ENCODE peak calls at places on chromosomes 1 and 21, in four cellular contexts. T, K, Q and I are unnamed samples.

GRCh38 chr1:74858136-74858535 is 125.2 kb downstream of the TYW3 start:
- DNase-seq in T (no peak), K (peak; percentile 78), Q (no peak), I (no peak)

GRCh38 chr1:69271569-69271968 is 296.2 kb upstream of the LRRC7 start:
- DNase-seq in T (no peak), K (no peak), Q (no peak), I (no peak)

GRCh38 chr1:92915547-92915946 is 45.7 kb downstream of the DIPK1A start:
- DNase-seq in T (no peak), K (peak; percentile 53), Q (no peak), I (no peak)

GRCh38 chr1:229862017-229862774 is 204.8 kb upstream of the GALNT2 start:
- DNase-seq in T (no peak), K (no peak), Q (no peak), I (peak; percentile 62)

GRCh38 chr1:207833381-207833780 is 77.5 kb downstream of the CD34 start:
- DNase-seq in T (no peak), K (no peak), Q (no peak), I (no peak)

GRCh38 chr1:228285661-228286504 is 78.0 kb downstream of the OBSCN start:
- DNase-seq in T (no peak), K (no peak), Q (no peak), I (peak; percentile 34)

GRCh38 chr1:198681247-198681646 is 42.4 kb downstream of the PTPRC start:
- DNase-seq in T (no peak), K (peak; percentile 25), Q (no peak), I (no peak)

GRCh38 chr21:16863541-16863940 is 649.3 kb upstream of the CXADR start:
- DNase-seq in T (no peak), K (no peak), Q (no peak), I (no peak)

GRCh38 chr1:86773331-86774288 is 69.2 kb downstream of the SH3GLB1 start:
- DNase-seq in T (no peak), K (peak; percentile 68), Q (no peak), I (no peak)

GRCh38 chr1:111179968-111180533 is 20.4 kb downstream of the DENND2D start:
- DNase-seq in T (no peak), K (no peak), Q (no peak), I (no peak)

GRCh38 chr1:53526451-53527101 is 67.4 kb downstream of the DMRTB1 start:
- DNase-seq in T (peak; percentile 91), K (no peak), Q (no peak), I (peak; percentile 56)

GRCh38 chr1:44031051-44031899 is at the start of gene SLC6A9:
- DNase-seq in T (peak; percentile 78), K (peak; percentile 62), Q (peak; percentile 88), I (peak; percentile 88)

GRCh38 chr1:6105763-6106162 is 60.1 kb downstream of the KCNAB2 start:
- DNase-seq in T (no peak), K (no peak), Q (no peak), I (no peak)

GRCh38 chr1:56585985-56586384 is 6.6 kb upstream of the PLPP3 start:
- DNase-seq in T (no peak), K (no peak), Q (no peak), I (no peak)

GRCh38 chr1:42922687-42923366 is 35.8 kb downstream of the SLC2A1 start:
- DNase-seq in T (peak; percentile 73), K (peak; percentile 88), Q (peak; percentile 98), I (peak; percentile 92)

GRCh38 chr1:40831001-40831732 is 31.0 kb downstream of the CITED4 start:
- DNase-seq in T (no peak), K (no peak), Q (no peak), I (no peak)

GRCh38 chr1:118900643-118901440 is 87.3 kb downstream of the TBX15 start:
- DNase-seq in T (no peak), K (no peak), Q (no peak), I (no peak)

GRCh38 chr1:35675773-35676172 is 34.4 kb upstream of the PSMB2 start:
- DNase-seq in T (no peak), K (no peak), Q (no peak), I (no peak)

GRCh38 chr1:183043872-183044859 is 20.9 kb downstream of the LAMC1 start:
- DNase-seq in T (no peak), K (peak; percentile 33), Q (no peak), I (no peak)

GRCh38 chr1:19468397-19468956 is 16.9 kb downstream of the CAPZB start:
- DNase-seq in T (peak; percentile 76), K (no peak), Q (peak; percentile 46), I (no peak)

GRCh38 chr1:93257889-93258288 is 77.4 kb downstream of the CCDC18 start:
- DNase-seq in T (no peak), K (peak; percentile 17), Q (no peak), I (no peak)

GRCh38 chr1:229434641-229435051 is 752 bp upstream of the ACTA1 start:
- DNase-seq in T (no peak), K (no peak), Q (peak; percentile 71), I (peak; percentile 86)

GRCh38 chr1:202282017-202282335 is 59.8 kb downstream of the UBE2T start:
- DNase-seq in T (no peak), K (no peak), Q (no peak), I (no peak)

GRCh38 chr1:53616927-53617326 is 122.0 kb downstream of the GLIS1 start:
- DNase-seq in T (no peak), K (no peak), Q (peak; percentile 54), I (peak; percentile 77)

GRCh38 chr1:37634554-37635308 is at the start of gene RSPO1:
- DNase-seq in T (peak; percentile 21), K (no peak), Q (peak; percentile 32), I (peak; percentile 73)

GRCh38 chr1:42206164-42206563 is 41.6 kb upstream of the GUCA2A start:
- DNase-seq in T (peak; percentile 19), K (peak; percentile 93), Q (no peak), I (no peak)

GRCh38 chr1:209651148-209651547 is 1.1 kb downstream of the LAMB3 start:
- DNase-seq in T (peak; percentile 82), K (peak; percentile 95), Q (peak; percentile 62), I (peak; percentile 72)

GRCh38 chr1:27564710-27565649 is 39.0 kb downstream of the AHDC1 start:
- DNase-seq in T (peak; percentile 11), K (no peak), Q (no peak), I (no peak)

GRCh38 chr21:36188081-36188681 is 31.6 kb downstream of the DOP1B start:
- DNase-seq in T (peak; percentile 40), K (peak; percentile 85), Q (no peak), I (no peak)

DNA sequence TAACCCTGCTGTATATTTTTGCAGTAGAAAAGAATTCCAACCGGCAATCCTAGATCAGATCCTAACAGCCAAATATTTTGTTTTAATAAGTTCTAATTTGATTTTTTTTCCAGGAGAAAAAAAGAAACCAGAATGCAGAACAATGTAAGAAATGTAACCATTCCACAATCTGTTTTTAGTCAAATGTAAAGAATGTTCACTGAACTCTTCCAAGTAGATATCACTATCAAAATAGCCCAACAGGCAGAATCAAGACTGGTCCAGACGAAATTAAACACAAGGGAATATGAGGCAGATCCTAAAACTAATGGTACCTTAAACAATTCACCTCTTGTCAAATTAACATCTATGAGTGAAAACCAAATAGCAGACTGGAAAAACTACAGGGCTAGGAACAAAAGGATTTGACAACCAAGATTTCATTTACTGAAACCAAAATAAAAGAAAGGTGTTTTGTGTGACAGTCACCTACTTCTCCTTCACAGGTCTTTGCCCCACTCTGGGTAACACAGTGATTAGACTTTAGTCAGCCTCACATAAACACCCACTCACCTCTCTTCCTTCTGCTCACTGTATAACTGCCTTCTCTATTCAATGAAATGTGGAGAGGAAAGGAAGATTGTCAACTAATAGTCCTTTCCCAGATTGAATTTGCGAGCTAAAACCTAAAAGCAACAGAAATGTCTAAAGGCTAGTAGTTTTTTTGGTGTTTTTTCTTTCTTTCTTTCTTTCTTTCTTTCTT is 137.9 kb downstream of the FAF1 start:
- DNase-seq in T (no peak), K (no peak), Q (no peak), I (no peak)
- H3K4me3 ChIP-seq in T (no peak overlapping the region), K (no peak overlapping the region), Q (no peak overlapping the region), I (no peak overlapping the region)

DNA sequence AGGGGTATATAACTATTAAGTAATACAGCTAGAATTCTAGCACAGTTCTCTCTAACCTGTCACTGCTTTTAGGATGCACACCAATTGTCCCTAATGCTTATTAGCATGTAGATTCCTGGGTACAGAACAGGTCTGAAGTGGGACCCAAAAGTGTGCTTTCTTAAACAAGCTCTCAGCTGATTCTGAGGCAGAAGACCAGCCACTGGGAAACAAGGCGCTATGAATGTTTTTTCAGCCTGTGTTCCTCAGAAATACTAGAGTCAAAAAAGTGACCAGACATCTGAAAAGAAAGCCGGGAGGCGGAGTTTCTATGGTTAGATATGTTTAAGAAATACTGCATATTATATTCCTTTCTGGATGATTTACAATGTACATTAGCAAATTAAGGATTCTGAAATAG is 1.8 kb downstream of the PEF1 start:
- DNase-seq in T (no peak), K (no peak), Q (no peak), I (no peak)
- H3K4me1 ChIP-seq in T (peaks cover 26% of the 10 kb centered on the region), K (peaks cover 12% of the 10 kb centered on the region), Q (peaks cover 7% of the 10 kb centered on the region), I (peaks cover 3% of the 10 kb centered on the region)

GRCh38 chr1:160615660-160616059 is 31.2 kb downstream of the SLAMF1 start:
- DNase-seq in T (no peak), K (no peak), Q (no peak), I (no peak)
- H3K4me3 ChIP-seq in T (no peak overlapping the region), K (no peak overlapping the region), Q (no peak overlapping the region), I (no peak overlapping the region)

GRCh38 chr1:46172321-46172720 is 2.6 kb upstream of the TSPAN1 start:
- DNase-seq in T (no peak), K (peak; percentile 50), Q (no peak), I (no peak)
- H3K4me1 ChIP-seq in T (peaks cover 21% of the 10 kb centered on the region), K (peaks cover 21% of the 10 kb centered on the region), Q (peaks cover 13% of the 10 kb centered on the region), I (no peaks in the 10 kb centered on the region)

DNA sequence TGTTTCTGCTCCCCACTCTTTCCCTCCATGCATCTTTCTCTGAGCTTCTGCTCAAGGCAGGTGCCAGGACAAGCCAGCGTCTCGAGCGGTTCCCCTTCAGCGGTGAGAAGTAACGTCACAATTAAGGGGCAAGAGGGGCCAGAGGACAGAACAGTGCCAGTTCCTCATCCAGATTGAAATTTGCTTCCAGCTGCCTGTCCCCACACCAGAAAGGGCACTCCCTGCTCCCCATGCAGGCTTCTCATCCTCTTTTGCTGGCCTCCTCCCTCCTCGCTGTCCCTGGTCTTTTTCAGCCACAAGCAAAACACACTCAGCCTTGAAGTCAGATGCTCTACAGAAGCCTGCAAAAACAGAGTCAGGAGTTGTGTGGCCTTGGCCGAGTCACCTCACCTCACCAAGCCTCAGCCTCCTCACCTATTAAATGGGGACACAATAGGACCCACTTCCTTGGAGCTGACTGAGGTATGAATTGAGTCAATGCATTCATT is 35.0 kb upstream of the ECE1 start:
- DNase-seq in T (no peak), K (no peak), Q (no peak), I (no peak)
- H3K4me3 ChIP-seq in T (no peak overlapping the region), K (peak overlapping the region; percentile 29), Q (no peak overlapping the region), I (no peak overlapping the region)

DNA sequence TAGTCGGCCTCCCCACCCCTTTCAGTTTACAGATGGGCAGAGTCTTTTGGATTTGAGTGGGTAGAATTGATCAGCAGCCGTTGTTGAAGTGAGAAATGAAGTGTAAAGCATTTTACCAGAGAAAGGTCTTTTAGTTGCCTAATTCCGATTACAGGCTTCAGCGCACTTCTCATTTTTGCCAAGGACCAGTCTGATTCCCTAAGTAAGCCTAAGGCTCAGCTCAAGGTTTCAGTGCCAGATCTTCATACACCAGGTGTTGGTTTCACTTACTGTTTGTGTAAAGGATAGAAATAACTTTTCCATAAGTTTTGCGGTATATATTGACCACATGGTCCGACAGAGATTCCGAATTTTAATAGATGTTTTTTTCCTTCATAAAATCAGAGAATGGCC is 83.9 kb upstream of the BMP8A start:
- DNase-seq in T (no peak), K (no peak), Q (no peak), I (no peak)
- H3K4me1 ChIP-seq in T (peaks cover 45% of the 10 kb centered on the region), K (peaks cover 40% of the 10 kb centered on the region), Q (peaks cover 8% of the 10 kb centered on the region), I (peaks cover 19% of the 10 kb centered on the region)

GRCh38 chr1:39131940-39132339 is 72.6 kb upstream of the MACF1 start:
- DNase-seq in T (no peak), K (no peak), Q (no peak), I (no peak)
- H3K4me3 ChIP-seq in T (no peak overlapping the region), K (peak overlapping the region; percentile 25), Q (no peak overlapping the region), I (no peak overlapping the region)